ENCODE peak calls at places on chromosomes 7 and 10, in five cellular contexts. O is EL, T is heart left ventricle, C is neural progenitor cell, P is lung microvascular endothelial cell. Y is an unnamed sample.

GRCh38 chr10:5573968-5574641 is 49.3 kb downstream of the CALML3 start:
- DNase-seq in O (peak), C (no peak), T (no peak), P (no peak), Y (no peak)

GRCh38 chr7:155918720-155919399 is 106.6 kb upstream of the SHH start:
- DNase-seq in T (peak), O (peak), C (no peak), P (peak), Y (no peak)

GRCh38 chr7:138958026-138958956 is 22.9 kb downstream of the KIAA1549 start:
- DNase-seq in P (peak), C (no peak), T (no peak), O (peak), Y (no peak)

GRCh38 chr10:66917104-66917503 is 8.7 kb upstream of the LRRTM3 start:
- DNase-seq in T (no peak), O (no peak), C (peak), P (no peak), Y (no peak)

GRCh38 chr10:44437837-44438752 is 53.2 kb upstream of the CXCL12 start:
- DNase-seq in P (no peak), O (peak), C (no peak), T (no peak), Y (peak)

GRCh38 chr10:78267070-78267469 is 233.4 kb downstream of the RPS24 start:
- DNase-seq in P (no peak), O (peak), C (no peak), T (no peak), Y (no peak)

GRCh38 chr7:26993816-26994810 is 101.7 kb downstream of the HOXA1 start:
- DNase-seq in T (no peak), O (peak), P (no peak), C (no peak), Y (no peak)

GRCh38 chr7:137878333-137878961 is 31.7 kb upstream of the DGKI start:
- DNase-seq in T (peak), P (no peak), O (no peak), C (no peak), Y (peak)

GRCh38 chr7:88480901-88481300 is 174.2 kb upstream of the STEAP4 start:
- DNase-seq in P (no peak), T (no peak), C (no peak), O (no peak), Y (no peak)

GRCh38 chr7:131931368-131931767 is 374.9 kb upstream of the PODXL start:
- DNase-seq in O (peak), C (no peak), T (no peak), P (no peak), Y (no peak)

GRCh38 chr7:103630318-103630717 is 184.3 kb upstream of the SLC26A5 start:
- DNase-seq in C (no peak), T (no peak), O (peak), P (no peak), Y (no peak)

GRCh38 chr10:91604462-91604935 is 28.4 kb downstream of the PPP1R3C start:
- DNase-seq in O (no peak), T (no peak), P (no peak), C (no peak), Y (no peak)

GRCh38 chr10:101067356-101068083 is 5.7 kb downstream of the KAZALD1 start:
- DNase-seq in T (peak), C (peak), P (peak), O (peak), Y (peak)

GRCh38 chr7:155682484-155682883 is 38.0 kb downstream of the RBM33 start:
- DNase-seq in T (no peak), P (no peak), C (no peak), O (no peak), Y (no peak)

GRCh38 chr7:77837275-77837674 is 38.7 kb downstream of the PHTF2 start:
- DNase-seq in T (no peak), P (no peak), C (no peak), O (no peak), Y (no peak)

GRCh38 chr7:105003875-105004510 is 10.0 kb upstream of the KMT2E start:
- DNase-seq in O (no peak), C (no peak), P (no peak), T (no peak), Y (no peak)

GRCh38 chr7:110590415-110590814 is 500.5 kb upstream of the LRRN3 start:
- DNase-seq in C (peak), P (no peak), T (no peak), O (no peak), Y (no peak)

GRCh38 chr10:14063531-14064317 is 267.0 kb downstream of the FRMD4A start:
- DNase-seq in O (peak), T (peak), C (no peak), P (no peak), Y (no peak)

GRCh38 chr7:99374121-99375064 is at the start of gene ARPC1B:
- DNase-seq in P (peak), C (peak), T (peak), O (peak), Y (peak)

GRCh38 chr10:131215776-131216175 is 95.7 kb downstream of the TCERG1L start:
- DNase-seq in T (no peak), P (no peak), C (no peak), O (no peak), Y (no peak)

GRCh38 chr10:35643151-35643975 is 1.3 kb upstream of the FZD8 start:
- DNase-seq in P (peak), C (peak), T (peak), O (peak), Y (peak)

GRCh38 chr10:24209421-24209770 is 458 bp downstream of the KIAA1217 start:
- DNase-seq in C (peak), P (peak), T (no peak), O (peak), Y (no peak)

GRCh38 chr10:104308439-104308903 is 29.8 kb downstream of the ITPRIP start:
- DNase-seq in T (no peak), C (no peak), P (no peak), O (no peak), Y (no peak)

GRCh38 chr7:87032604-87033003 is 26.9 kb downstream of the ELAPOR2 start:
- DNase-seq in O (no peak), C (no peak), T (no peak), P (no peak), Y (no peak)

GRCh38 chr10:46558411-46559185 is 2.1 kb upstream of the GPRIN2 start:
- DNase-seq in T (peak), P (no peak), O (no peak), C (no peak), Y (peak)

GRCh38 chr10:86670290-86670811 is 2.0 kb downstream of the LDB3 start:
- DNase-seq in O (no peak), C (no peak), T (peak), P (no peak), Y (no peak)